ENCODE peak calls at places on chromosomes 7 and 10, in seven cellular contexts. One of them, this sample, is unnamed.

GRCh38 chr7:74598558-74598957 is 59.0 kb upstream of the GTF2I start:
- DNase-seq in heart right ventricle: no peak
- DNase-seq in K562: no peak
- DNase-seq in PC-9: no peak
- DNase-seq in PC-3: peak
- DNase-seq in foreskin fibroblast: peak
- DNase-seq in CD8-positive, alpha-beta T cell: no peak
- DNase-seq in this sample: no peak

GRCh38 chr10:32245760-32246159 is 101.2 kb downstream of the EPC1 start:
- DNase-seq in heart right ventricle: no peak
- DNase-seq in K562: no peak
- DNase-seq in PC-9: no peak
- DNase-seq in PC-3: no peak
- DNase-seq in foreskin fibroblast: no peak
- DNase-seq in CD8-positive, alpha-beta T cell: no peak
- DNase-seq in this sample: no peak

GRCh38 chr10:76433161-76434005 is 1002.0 kb downstream of the LRMDA start:
- DNase-seq in heart right ventricle: peak
- DNase-seq in K562: no peak
- DNase-seq in PC-9: peak
- DNase-seq in PC-3: peak
- DNase-seq in foreskin fibroblast: no peak
- DNase-seq in CD8-positive, alpha-beta T cell: no peak
- DNase-seq in this sample: peak

GRCh38 chr7:106720641-106721040 is 59.7 kb upstream of the CCDC71L start:
- DNase-seq in heart right ventricle: no peak
- DNase-seq in K562: no peak
- DNase-seq in PC-9: no peak
- DNase-seq in PC-3: no peak
- DNase-seq in foreskin fibroblast: no peak
- DNase-seq in CD8-positive, alpha-beta T cell: no peak
- DNase-seq in this sample: no peak

GRCh38 chr7:101172005-101172853 is 6.9 kb upstream of the VGF start:
- DNase-seq in heart right ventricle: no peak
- DNase-seq in K562: peak
- DNase-seq in PC-9: no peak
- DNase-seq in PC-3: no peak
- DNase-seq in foreskin fibroblast: no peak
- DNase-seq in CD8-positive, alpha-beta T cell: no peak
- DNase-seq in this sample: no peak

GRCh38 chr10:26855186-26855585 is 5.6 kb downstream of the ABI1 start:
- DNase-seq in heart right ventricle: no peak
- DNase-seq in K562: no peak
- DNase-seq in PC-9: peak
- DNase-seq in PC-3: peak
- DNase-seq in foreskin fibroblast: no peak
- DNase-seq in CD8-positive, alpha-beta T cell: no peak
- DNase-seq in this sample: no peak

GRCh38 chr7:114460021-114460420 is 45.4 kb downstream of the FOXP2 start:
- DNase-seq in heart right ventricle: no peak
- DNase-seq in K562: no peak
- DNase-seq in PC-9: no peak
- DNase-seq in PC-3: no peak
- DNase-seq in foreskin fibroblast: no peak
- DNase-seq in CD8-positive, alpha-beta T cell: no peak
- DNase-seq in this sample: no peak

GRCh38 chr10:101941871-101942270 is 98.3 kb upstream of the KCNIP2 start:
- DNase-seq in heart right ventricle: no peak
- DNase-seq in K562: no peak
- DNase-seq in PC-9: no peak
- DNase-seq in PC-3: peak
- DNase-seq in foreskin fibroblast: peak
- DNase-seq in CD8-positive, alpha-beta T cell: no peak
- DNase-seq in this sample: no peak

GRCh38 chr7:108455833-108456677 is at the start of gene NRCAM:
- DNase-seq in heart right ventricle: peak
- DNase-seq in K562: peak
- DNase-seq in PC-9: peak
- DNase-seq in PC-3: no peak
- DNase-seq in foreskin fibroblast: peak
- DNase-seq in CD8-positive, alpha-beta T cell: no peak
- DNase-seq in this sample: no peak

GRCh38 chr10:119412244-119412750 is 130.2 kb downstream of the RGS10 start:
- DNase-seq in heart right ventricle: peak
- DNase-seq in K562: no peak
- DNase-seq in PC-9: no peak
- DNase-seq in PC-3: no peak
- DNase-seq in foreskin fibroblast: peak
- DNase-seq in CD8-positive, alpha-beta T cell: no peak
- DNase-seq in this sample: peak

GRCh38 chr7:976901-977325 is 1.6 kb upstream of the COX19 start:
- DNase-seq in heart right ventricle: no peak
- DNase-seq in K562: no peak
- DNase-seq in PC-9: no peak
- DNase-seq in PC-3: no peak
- DNase-seq in foreskin fibroblast: no peak
- DNase-seq in CD8-positive, alpha-beta T cell: no peak
- DNase-seq in this sample: no peak

DNA sequence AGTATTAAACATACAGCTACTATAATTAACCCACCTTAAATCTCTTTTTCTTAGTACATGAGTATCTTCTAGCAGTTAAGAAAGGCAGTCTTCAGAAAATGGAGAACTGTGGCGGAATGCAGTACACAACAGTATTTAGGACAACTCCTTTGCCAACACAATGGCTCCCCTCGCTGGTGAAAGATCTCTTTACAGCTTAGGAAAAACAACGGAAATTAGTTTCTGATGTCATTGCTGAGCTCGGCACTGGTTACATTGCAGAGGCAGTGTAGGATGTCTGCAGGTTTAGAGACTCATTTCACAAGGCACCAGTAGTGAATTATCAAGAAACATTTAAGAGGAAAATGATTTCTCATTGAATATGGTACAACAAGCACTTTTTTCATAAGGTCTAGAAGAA is 43.4 kb downstream of the GLRX3 start:
- DNase-seq in heart right ventricle: no peak
- DNase-seq in K562: peak
- DNase-seq in PC-9: no peak
- DNase-seq in PC-3: peak
- DNase-seq in foreskin fibroblast: peak
- DNase-seq in CD8-positive, alpha-beta T cell: peak
- DNase-seq in this sample: no peak
- TF ChIP-seq CTCF in heart right ventricle: peak
- TF ChIP-seq CTCF in K562: peak
- TF ChIP-seq CTCF in PC-9: peak
- TF ChIP-seq CTCF in PC-3: peak
- TF ChIP-seq CTCF in foreskin fibroblast: peak
- TF ChIP-seq CTCF in CD8-positive, alpha-beta T cell: peak
- TF ChIP-seq CTCF in this sample: peak

GRCh38 chr7:150740053-150740452 is 2.8 kb downstream of the GIMAP5 start:
- DNase-seq in heart right ventricle: no peak
- DNase-seq in K562: no peak
- DNase-seq in PC-9: no peak
- DNase-seq in PC-3: no peak
- DNase-seq in foreskin fibroblast: no peak
- DNase-seq in CD8-positive, alpha-beta T cell: no peak
- DNase-seq in this sample: no peak
- H3K4me3 ChIP-seq in heart right ventricle: peak
- H3K4me3 ChIP-seq in K562: no peak
- H3K4me3 ChIP-seq in PC-9: no peak
- H3K4me3 ChIP-seq in PC-3: no peak
- H3K4me3 ChIP-seq in foreskin fibroblast: no peak
- H3K4me3 ChIP-seq in CD8-positive, alpha-beta T cell: peak
- H3K4me3 ChIP-seq in this sample: no peak

GRCh38 chr10:131021967-131022366 is 289.6 kb downstream of the TCERG1L start:
- DNase-seq in heart right ventricle: no peak
- DNase-seq in K562: no peak
- DNase-seq in PC-9: no peak
- DNase-seq in PC-3: no peak
- DNase-seq in foreskin fibroblast: no peak
- DNase-seq in CD8-positive, alpha-beta T cell: no peak
- DNase-seq in this sample: no peak
- TF ChIP-seq CTCF in heart right ventricle: no peak
- TF ChIP-seq CTCF in K562: no peak
- TF ChIP-seq CTCF in PC-9: no peak
- TF ChIP-seq CTCF in PC-3: no peak
- TF ChIP-seq CTCF in foreskin fibroblast: no peak
- TF ChIP-seq CTCF in CD8-positive, alpha-beta T cell: no peak
- TF ChIP-seq CTCF in this sample: no peak

GRCh38 chr7:28956608-28957063 is 1.5 kb downstream of the TRIL start:
- DNase-seq in heart right ventricle: peak
- DNase-seq in K562: no peak
- DNase-seq in PC-9: no peak
- DNase-seq in PC-3: peak
- DNase-seq in foreskin fibroblast: no peak
- DNase-seq in CD8-positive, alpha-beta T cell: no peak
- DNase-seq in this sample: no peak

GRCh38 chr7:28957064-28957821 is 887 bp downstream of the TRIL start:
- DNase-seq in heart right ventricle: peak
- DNase-seq in K562: no peak
- DNase-seq in PC-9: no peak
- DNase-seq in PC-3: no peak
- DNase-seq in foreskin fibroblast: no peak
- DNase-seq in CD8-positive, alpha-beta T cell: no peak
- DNase-seq in this sample: no peak

GRCh38 chr7:28954936-28955335 is 3.2 kb downstream of the TRIL start:
- DNase-seq in heart right ventricle: no peak
- DNase-seq in K562: no peak
- DNase-seq in PC-9: no peak
- DNase-seq in PC-3: no peak
- DNase-seq in foreskin fibroblast: no peak
- DNase-seq in CD8-positive, alpha-beta T cell: no peak
- DNase-seq in this sample: no peak

GRCh38 chr7:28955356-28955722 is 2.8 kb downstream of the TRIL start:
- DNase-seq in heart right ventricle: no peak
- DNase-seq in K562: no peak
- DNase-seq in PC-9: no peak
- DNase-seq in PC-3: no peak
- DNase-seq in foreskin fibroblast: no peak
- DNase-seq in CD8-positive, alpha-beta T cell: no peak
- DNase-seq in this sample: no peak

DNA sequence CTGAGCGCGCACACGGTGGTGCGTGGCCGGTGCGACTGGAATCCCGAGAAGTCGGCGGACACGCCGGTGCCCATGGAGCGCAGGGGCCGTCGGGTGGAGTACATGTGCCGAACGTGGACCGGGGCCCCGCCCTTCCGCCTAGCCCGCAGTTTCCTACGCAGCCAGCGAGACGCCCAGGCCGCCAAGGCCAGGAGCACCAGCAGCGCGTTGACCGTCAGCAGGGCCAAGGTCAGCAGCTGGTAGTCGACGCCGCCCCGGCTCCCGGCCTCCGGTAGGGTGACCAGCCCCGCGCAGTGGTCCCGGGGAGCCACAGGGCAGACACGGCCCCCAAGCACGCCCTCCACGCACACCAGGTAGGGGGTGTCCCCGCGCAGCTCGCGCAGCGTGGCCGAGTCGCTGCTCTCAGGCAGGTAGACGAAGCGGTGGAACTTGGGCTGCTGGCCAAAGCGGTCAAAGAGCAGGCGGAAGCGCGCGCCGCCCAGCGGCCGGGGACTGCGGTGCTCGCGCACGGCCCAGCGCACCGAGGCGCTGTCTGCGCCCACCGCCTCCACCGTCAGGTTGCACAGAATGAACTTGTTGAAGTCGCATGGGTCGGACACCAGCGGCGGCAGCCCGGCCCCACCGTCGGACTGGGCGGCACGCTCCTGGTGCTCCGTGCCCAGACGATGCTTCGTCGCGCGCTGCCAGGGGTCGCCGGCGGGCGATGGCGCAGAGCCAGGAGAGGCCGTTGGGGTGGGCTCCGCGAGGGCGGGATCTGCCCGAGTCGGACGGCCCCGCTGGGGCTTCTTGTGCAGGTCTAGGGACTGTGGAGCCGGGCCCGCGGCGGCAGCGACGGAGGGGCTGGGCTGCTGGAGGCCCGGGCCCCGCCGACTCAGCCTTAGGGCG is 2.2 kb downstream of the TRIL start:
- DNase-seq in heart right ventricle: peak
- DNase-seq in K562: no peak
- DNase-seq in PC-9: no peak
- DNase-seq in PC-3: peak
- DNase-seq in foreskin fibroblast: no peak
- DNase-seq in CD8-positive, alpha-beta T cell: no peak
- DNase-seq in this sample: no peak
- H3K4me3 ChIP-seq in heart right ventricle: peak
- H3K4me3 ChIP-seq in K562: no peak
- H3K4me3 ChIP-seq in PC-9: peak
- H3K4me3 ChIP-seq in PC-3: peak
- H3K4me3 ChIP-seq in foreskin fibroblast: peak
- H3K4me3 ChIP-seq in CD8-positive, alpha-beta T cell: no peak
- H3K4me3 ChIP-seq in this sample: peak

DNA sequence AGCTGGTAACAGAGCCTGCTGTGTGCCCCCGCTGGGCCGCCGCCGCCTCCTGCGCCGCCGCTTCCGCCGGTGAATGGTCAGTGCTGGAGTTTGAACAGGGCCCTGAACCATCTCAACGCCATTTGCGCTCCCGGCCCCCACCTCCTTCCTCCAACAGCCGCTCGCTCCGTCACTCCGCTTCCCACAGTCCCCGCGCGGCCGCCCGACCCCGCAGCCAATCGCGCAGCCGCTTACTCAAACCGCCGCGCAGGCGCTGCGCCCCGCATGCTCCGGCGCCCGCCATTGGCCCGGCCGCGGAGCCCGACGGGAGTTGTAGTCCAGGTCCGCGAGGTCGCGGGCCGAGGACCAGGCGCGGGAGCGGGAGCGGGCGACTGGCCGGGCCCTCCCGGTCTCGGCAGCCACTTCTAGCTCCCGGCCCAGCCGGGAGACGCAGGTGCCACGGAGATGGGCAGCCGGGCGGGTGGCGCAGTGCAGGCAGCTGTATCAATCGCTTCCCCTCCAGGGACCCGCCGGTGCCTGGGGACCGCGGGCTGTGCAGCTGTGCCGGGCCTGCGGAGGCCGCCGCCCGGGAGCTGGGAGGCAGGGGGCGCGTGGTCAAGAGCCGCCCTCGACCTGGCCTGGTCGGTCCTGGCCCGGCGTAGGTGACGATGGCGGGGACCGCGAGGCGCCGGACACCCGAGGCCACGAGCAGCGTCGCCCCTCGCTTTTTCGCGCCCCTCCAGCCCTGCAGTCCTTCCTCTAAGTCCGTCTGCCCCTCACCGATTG is at the start of gene WAPL:
- DNase-seq in heart right ventricle: peak
- DNase-seq in K562: peak
- DNase-seq in PC-9: peak
- DNase-seq in PC-3: peak
- DNase-seq in foreskin fibroblast: peak
- DNase-seq in CD8-positive, alpha-beta T cell: peak
- DNase-seq in this sample: peak
- TF ChIP-seq CTCF in heart right ventricle: peak
- TF ChIP-seq CTCF in K562: no peak
- TF ChIP-seq CTCF in PC-9: no peak
- TF ChIP-seq CTCF in PC-3: no peak
- TF ChIP-seq CTCF in foreskin fibroblast: no peak
- TF ChIP-seq CTCF in CD8-positive, alpha-beta T cell: no peak
- TF ChIP-seq CTCF in this sample: no peak

This sample was measured in retinal pigment epithelial cell.